ENCODE peak calls at places on chromosomes 12 and 14, in four cellular contexts. D is thyroid gland, H is ascending aorta, K is A549. Y is an unnamed sample.
A peak's percentile ranks its signal among the peaks of the same experiment; 100 is the strongest.

GRCh38 chr14:103472939-103473338 is 49.7 kb downstream of the CKB start:
- DNase-seq in D (no peak), H (no peak), K (no peak), Y (no peak)

GRCh38 chr12:116933101-116933500 is 22.4 kb downstream of the FBXW8 start:
- DNase-seq in D (no peak), H (no peak), K (no peak), Y (no peak)

GRCh38 chr12:31228811-31229792 is 96.8 kb downstream of the SINHCAF start:
- DNase-seq in D (peak; percentile 90), H (no peak), K (no peak), Y (no peak)

GRCh38 chr12:92955997-92956663 is 27.0 kb upstream of the EEA1 start:
- DNase-seq in D (no peak), H (no peak), K (no peak), Y (no peak)

GRCh38 chr14:105092124-105092911 is 27.1 kb upstream of the GPR132 start:
- DNase-seq in D (peak; percentile 55), H (no peak), K (peak; percentile 84), Y (peak; percentile 33)

GRCh38 chr12:121774968-121775474 is 18.5 kb downstream of the RHOF start:
- DNase-seq in D (peak; percentile 93), H (no peak), K (no peak), Y (no peak)

GRCh38 chr14:24398943-24399801 is at the start of gene NYNRIN:
- DNase-seq in D (peak; percentile 53), H (no peak), K (no peak), Y (no peak)

GRCh38 chr12:42756841-42757661 is 167.5 kb upstream of the PRICKLE1 start:
- DNase-seq in D (no peak), H (no peak), K (peak; percentile 79), Y (peak; percentile 67)

GRCh38 chr12:124651508-124652273 is 84.3 kb upstream of the NCOR2 start:
- DNase-seq in D (no peak), H (no peak), K (no peak), Y (no peak)

GRCh38 chr12:108689314-108690190 is 41.8 kb downstream of the CORO1C start:
- DNase-seq in D (no peak), H (no peak), K (peak; percentile 70), Y (no peak)

GRCh38 chr12:122079038-122079531 is 529 bp downstream of the MLXIP start:
- DNase-seq in D (peak; percentile 40), H (no peak), K (peak; percentile 48), Y (no peak)

GRCh38 chr12:19440019-19440858 is 947 bp downstream of the AEBP2 start:
- DNase-seq in D (peak; percentile 54), H (no peak), K (peak; percentile 64), Y (peak; percentile 42)

GRCh38 chr14:36835145-36835544 is 173.5 kb downstream of the PAX9 start:
- DNase-seq in D (no peak), H (no peak), K (no peak), Y (no peak)

GRCh38 chr12:9910716-9911421 is 21.3 kb downstream of the CLEC2A start:
- DNase-seq in D (no peak), H (no peak), K (peak; percentile 12), Y (no peak)

GRCh38 chr12:50620050-50620974 is 115.5 kb downstream of the DIP2B start:
- DNase-seq in D (peak; percentile 59), H (no peak), K (peak; percentile 39), Y (peak; percentile 83)

GRCh38 chr12:111991946-111992345 is 21.0 kb downstream of the TMEM116 start:
- DNase-seq in D (no peak), H (no peak), K (no peak), Y (no peak)

GRCh38 chr14:21087294-21088091 is 11.0 kb downstream of the ZNF219 start:
- DNase-seq in D (no peak), H (no peak), K (peak; percentile 61), Y (no peak)

GRCh38 chr14:70114621-70115156 is 74.1 kb downstream of the SLC8A3 start:
- DNase-seq in D (no peak), H (no peak), K (no peak), Y (no peak)

GRCh38 chr12:104458645-104459555 is 2.2 kb downstream of the CHST11 start:
- DNase-seq in D (no peak), H (no peak), K (no peak), Y (peak; percentile 22)

GRCh38 chr14:61033024-61033423 is 52.0 kb downstream of the SLC38A6 start:
- DNase-seq in D (no peak), H (no peak), K (no peak), Y (no peak)

GRCh38 chr12:45131506-45131905 is 80.6 kb upstream of the DBX2 start:
- DNase-seq in D (no peak), H (no peak), K (no peak), Y (no peak)

GRCh38 chr12:116878567-116879508 is 2.4 kb downstream of the HRK start:
- DNase-seq in D (no peak), H (no peak), K (no peak), Y (peak; percentile 74)

GRCh38 chr14:99595034-99595433 is 9.0 kb downstream of the CCDC85C start:
- DNase-seq in D (no peak), H (no peak), K (no peak), Y (no peak)

GRCh38 chr14:80260649-80261048 is 49.3 kb upstream of the DIO2 start:
- DNase-seq in D (no peak), H (no peak), K (no peak), Y (no peak)

GRCh38 chr12:52149182-52149641 is 42.6 kb downstream of the KRT80 start:
- DNase-seq in D (peak; percentile 26), H (no peak), K (no peak), Y (no peak)

DNA sequence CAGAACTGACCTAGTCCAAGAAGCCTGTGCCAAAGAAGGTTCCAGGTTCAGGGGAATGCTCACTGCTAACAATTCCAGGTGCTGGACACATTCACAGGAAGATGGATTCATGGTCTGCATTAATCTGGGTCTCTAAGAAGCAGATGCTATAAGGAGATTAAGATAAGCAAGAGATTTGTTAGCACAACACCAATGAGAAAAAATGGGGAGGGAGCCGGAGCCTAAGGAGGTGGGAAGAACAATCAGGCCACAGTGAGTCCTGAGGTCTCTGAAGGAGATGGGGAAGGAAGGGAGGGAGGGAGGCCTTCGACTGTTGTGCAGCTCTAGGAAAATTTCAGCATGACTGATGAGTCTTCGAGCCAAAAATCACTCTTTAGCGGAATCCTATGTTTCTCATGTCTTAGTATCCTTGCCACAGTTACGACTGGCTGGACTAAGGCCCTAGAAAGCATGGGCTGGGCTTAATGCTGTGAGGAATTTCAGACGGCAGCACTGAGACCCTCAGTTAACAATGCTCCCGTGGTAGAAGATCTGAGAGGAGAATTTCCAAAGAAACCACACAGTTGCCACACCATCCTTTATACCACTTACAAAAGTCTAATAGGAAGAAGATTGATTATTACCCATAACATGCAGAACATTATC is 31.5 kb upstream of the PTGDR start:
- DNase-seq in D (no peak), H (no peak), K (no peak), Y (no peak)
- TF ChIP-seq CTCF in D (no peak), H (no peak), K (no peak), Y (no peak)

DNA sequence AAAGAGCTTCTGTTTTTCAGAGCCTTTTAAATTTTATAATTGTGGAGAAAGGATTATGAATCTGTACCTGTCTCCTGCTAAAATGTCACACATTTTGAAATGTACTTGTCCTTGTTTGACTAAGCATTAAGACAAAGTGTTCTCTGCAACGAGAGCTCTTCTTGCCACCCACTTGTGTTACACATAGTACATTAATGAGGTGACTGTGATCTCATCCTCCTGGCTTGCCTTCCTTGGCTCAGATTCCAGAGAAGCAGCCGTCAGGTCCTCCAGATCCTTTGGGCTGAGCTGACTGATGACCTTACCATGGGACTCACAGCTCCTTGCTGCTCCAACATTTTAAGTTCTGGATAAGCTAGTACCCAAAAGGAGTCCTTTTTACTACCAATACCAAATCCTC is 81.4 kb downstream of the BBS10 start:
- DNase-seq in D (peak; percentile 26), H (no peak), K (peak; percentile 6), Y (peak; percentile 46)
- H3K27ac ChIP-seq in D (no peak overlapping the region), H (no peak overlapping the region), K (peak overlapping the region; percentile 48), Y (peak overlapping the region; percentile 51)

GRCh38 chr12:95336387-95337067 is 118.9 kb downstream of the VEZT start:
- DNase-seq in D (peak; percentile 80), H (no peak), K (peak; percentile 90), Y (peak; percentile 55)
- TF ChIP-seq CTCF in D (peak; percentile 95), H (peak; percentile 97), K (peak; percentile 99), Y (peak; percentile 88)

GRCh38 chr14:74510211-74510931 is 16.8 kb downstream of the ISCA2 start:
- DNase-seq in D (peak; percentile 60), H (no peak), K (no peak), Y (no peak)
- H3K27ac ChIP-seq in D (peak overlapping the region; percentile 88), H (peak overlapping the region; percentile 82), K (no peak overlapping the region), Y (peak overlapping the region; percentile 48)

DNA sequence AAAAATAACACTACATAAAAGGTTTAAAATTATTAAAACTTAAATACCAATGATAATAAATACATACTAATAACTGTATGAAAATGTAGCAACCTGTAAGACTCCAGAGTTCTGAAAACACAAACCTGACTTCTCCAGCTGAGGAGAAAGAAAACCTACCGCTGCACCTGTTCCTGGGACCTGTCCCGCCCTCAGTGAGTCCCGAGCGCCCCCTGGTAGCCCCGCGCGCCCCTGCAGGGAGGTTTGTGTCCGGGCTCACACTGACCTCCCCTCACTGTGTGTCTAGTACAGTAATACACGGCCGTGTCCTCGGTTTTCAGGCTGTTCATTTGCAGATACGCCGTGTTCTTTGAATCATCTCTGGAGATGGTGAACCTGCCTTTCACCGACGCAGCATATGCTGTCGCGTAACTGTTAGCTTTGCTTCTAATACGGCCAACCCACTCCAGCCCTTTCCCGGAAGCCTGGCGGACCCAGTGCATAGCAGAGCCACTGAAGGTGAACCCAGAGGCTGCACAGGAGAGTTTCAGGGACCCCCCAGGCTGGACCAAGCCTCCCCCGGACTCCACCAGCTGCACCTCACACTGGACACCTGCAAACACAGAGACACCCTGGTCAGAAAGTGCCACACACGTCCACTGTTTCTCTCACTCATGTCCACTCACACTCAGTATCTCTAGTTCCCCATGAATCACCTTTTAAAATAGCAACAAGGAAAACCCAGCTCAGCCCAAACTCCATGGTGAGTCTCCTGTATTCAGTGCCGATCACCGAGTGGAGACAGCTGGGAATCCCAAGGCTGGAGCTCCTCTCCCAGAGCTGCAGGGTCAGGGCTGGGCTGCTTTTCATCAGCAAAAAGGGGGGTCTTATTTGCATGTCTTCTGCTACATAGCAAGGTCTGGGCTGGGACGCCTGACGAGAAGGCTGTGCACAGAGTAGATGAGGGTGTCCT is 1276.3 kb downstream of the TMEM121 start:
- DNase-seq in D (no peak), H (no peak), K (peak; percentile 43), Y (no peak)
- TF ChIP-seq CTCF in D (no peak), H (no peak), K (peak; percentile 17), Y (no peak)

GRCh38 chr14:74579447-74580274 is 32.4 kb downstream of the LTBP2 start:
- DNase-seq in D (no peak), H (no peak), K (peak; percentile 89), Y (peak; percentile 93)
- H3K27ac ChIP-seq in D (peak overlapping the region; percentile 96), H (peak overlapping the region; percentile 94), K (peak overlapping the region; percentile 83), Y (peak overlapping the region; percentile 96)

DNA sequence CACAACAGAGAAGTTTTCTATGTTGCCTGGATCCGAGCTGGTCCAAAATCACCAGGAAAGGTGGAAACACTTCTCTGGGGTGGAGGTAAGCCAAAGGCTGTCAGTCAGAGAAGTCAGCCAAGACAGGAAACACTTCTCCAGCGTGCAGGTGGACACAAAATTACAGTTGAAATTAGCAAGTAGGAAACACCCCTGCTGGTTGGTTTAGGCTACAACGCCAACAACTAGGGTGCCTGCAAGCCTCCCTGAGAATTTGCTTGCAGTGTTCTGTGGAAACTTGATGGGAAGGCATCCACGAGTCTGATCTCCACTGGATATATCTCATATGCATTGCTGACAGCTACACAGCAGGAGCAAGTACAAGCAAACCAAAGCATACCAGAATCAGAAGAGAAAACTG is 600.5 kb downstream of the RERGL start:
- DNase-seq in D (no peak), H (no peak), K (no peak), Y (no peak)
- TF ChIP-seq CTCF in D (no peak), H (no peak), K (no peak), Y (no peak)

Y was measured in RWPE1.